ENCODE peak calls at places on chromosomes 13 and 19, in four cellular contexts. A, Y, T and J are unnamed samples.

GRCh38 chr19:58518261-58519086 is 1.1 kb downstream of the ZBTB45 start:
- DNase-seq in A (peak; percentile 5), Y (no peak), T (no peak), J (no peak)

GRCh38 chr13:104327217-104327616 is 1261.0 kb upstream of the SLC10A2 start:
- DNase-seq in A (peak; percentile 54), Y (no peak), T (no peak), J (no peak)

GRCh38 chr19:45578861-45579260 is 5.7 kb downstream of the OPA3 start:
- DNase-seq in A (no peak), Y (no peak), T (no peak), J (no peak)

GRCh38 chr13:25168800-25169199 is 3.3 kb downstream of the AMER2 start:
- DNase-seq in A (no peak), Y (no peak), T (no peak), J (no peak)

GRCh38 chr13:37656247-37656940 is 57.8 kb upstream of the POSTN start:
- DNase-seq in A (peak; percentile 98), Y (no peak), T (no peak), J (no peak)

GRCh38 chr19:42468273-42468796 is 25.6 kb upstream of the CXCL17 start:
- DNase-seq in A (peak; percentile 70), Y (no peak), T (no peak), J (no peak)

GRCh38 chr19:31364956-31365355 is 15.7 kb upstream of the TSHZ3 start:
- DNase-seq in A (no peak), Y (no peak), T (no peak), J (no peak)

GRCh38 chr13:99610702-99611289 is 109.5 kb downstream of the TM9SF2 start:
- DNase-seq in A (no peak), Y (no peak), T (no peak), J (no peak)

GRCh38 chr13:112741835-112742570 is 52.2 kb downstream of the ATP11A start:
- DNase-seq in A (no peak), Y (no peak), T (no peak), J (no peak)

GRCh38 chr13:106449096-106449495 is 86.4 kb downstream of the EFNB2 start:
- DNase-seq in A (no peak), Y (no peak), T (no peak), J (peak; percentile 5)

GRCh38 chr13:40101708-40102359 is 446.4 kb downstream of the COG6 start:
- DNase-seq in A (peak; percentile 71), Y (no peak), T (no peak), J (no peak)

GRCh38 chr13:73832203-73832602 is 302.0 kb downstream of the KLF12 start:
- DNase-seq in A (peak; percentile 5), Y (no peak), T (no peak), J (no peak)

GRCh38 chr13:41034862-41035261 is 15.7 kb upstream of the ELF1 start:
- DNase-seq in A (peak; percentile 73), Y (no peak), T (no peak), J (no peak)

GRCh38 chr13:99310382-99311031 is 3.3 kb upstream of the GPR183 start:
- DNase-seq in A (no peak), Y (no peak), T (no peak), J (no peak)

GRCh38 chr19:19446655-19447437 is 41.4 kb downstream of the GATAD2A start:
- DNase-seq in A (no peak), Y (no peak), T (no peak), J (no peak)

GRCh38 chr19:48501446-48501960 is 10.1 kb downstream of the LMTK3 start:
- DNase-seq in A (peak; percentile 87), Y (peak; percentile 87), T (peak; percentile 90), J (no peak)

GRCh38 chr19:55681131-55682087 is 6.4 kb downstream of the EPN1 start:
- DNase-seq in A (no peak), Y (no peak), T (no peak), J (no peak)

GRCh38 chr19:34452671-34453253 is 24.6 kb downstream of the UBA2 start:
- DNase-seq in A (no peak), Y (no peak), T (no peak), J (no peak)

GRCh38 chr19:49761625-49762311 is 1.3 kb downstream of the TSKS start:
- DNase-seq in A (no peak), Y (no peak), T (no peak), J (no peak)

GRCh38 chr13:35378939-35379338 is 97.5 kb downstream of the MAB21L1 start:
- DNase-seq in A (peak; percentile 17), Y (no peak), T (no peak), J (no peak)

GRCh38 chr19:19517235-19517619 is 1.2 kb downstream of the NDUFA13 start:
- DNase-seq in A (no peak), Y (no peak), T (no peak), J (no peak)

DNA sequence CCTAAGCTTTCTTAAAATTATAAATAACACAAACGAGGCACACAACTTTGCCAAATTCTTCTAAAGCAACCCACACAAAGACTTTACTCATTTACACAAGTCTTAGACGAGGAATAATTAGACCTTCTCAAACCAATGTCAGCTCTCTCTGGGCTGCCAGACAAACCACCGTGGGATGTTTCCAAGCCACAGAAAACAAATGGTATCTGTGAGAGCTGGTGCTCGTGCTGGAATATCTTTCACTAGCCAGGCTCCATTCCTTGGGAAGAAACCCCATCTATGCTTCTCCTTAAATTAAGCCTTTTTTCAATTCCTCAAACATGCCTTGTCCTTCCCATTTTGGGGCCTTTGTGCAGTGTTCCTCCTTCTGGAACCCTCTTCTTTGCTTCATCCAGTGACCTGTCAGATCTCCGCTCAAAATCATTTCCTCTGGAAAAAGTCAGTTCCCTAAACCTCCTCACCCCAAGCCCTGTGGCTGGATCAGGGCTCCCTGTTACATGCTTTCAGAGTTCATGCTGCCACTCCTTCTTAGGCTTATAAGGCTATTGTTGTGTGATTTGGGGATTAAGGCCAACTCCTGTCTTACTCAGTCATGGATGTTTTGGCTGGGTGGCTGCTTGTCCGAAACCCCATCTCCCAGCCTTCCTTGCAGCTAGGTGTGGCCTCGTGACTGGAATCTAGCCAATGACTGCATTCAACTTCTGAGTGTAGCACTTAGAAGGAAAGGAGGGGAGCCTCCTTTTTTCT is 64.2 kb upstream of the GTF2F2 start:
- DNase-seq in A (peak; percentile 83), Y (no peak), T (no peak), J (no peak)
- H3K4me3 ChIP-seq in A (no peak overlapping the region), Y (no peak overlapping the region), T (no peak overlapping the region), J (peak overlapping the region; percentile 10)

GRCh38 chr13:49652691-49653305 is 24.5 kb downstream of the ARL11 start:
- DNase-seq in A (no peak), Y (no peak), T (peak; percentile 52), J (no peak)

GRCh38 chr13:49651775-49652690 is 23.7 kb downstream of the ARL11 start:
- DNase-seq in A (no peak), Y (no peak), T (no peak), J (no peak)

GRCh38 chr13:49649244-49649962 is 21.1 kb downstream of the ARL11 start:
- DNase-seq in A (peak; percentile 57), Y (no peak), T (no peak), J (no peak)

GRCh38 chr13:49646688-49647087 is 18.4 kb downstream of the ARL11 start:
- DNase-seq in A (no peak), Y (no peak), T (no peak), J (no peak)

DNA sequence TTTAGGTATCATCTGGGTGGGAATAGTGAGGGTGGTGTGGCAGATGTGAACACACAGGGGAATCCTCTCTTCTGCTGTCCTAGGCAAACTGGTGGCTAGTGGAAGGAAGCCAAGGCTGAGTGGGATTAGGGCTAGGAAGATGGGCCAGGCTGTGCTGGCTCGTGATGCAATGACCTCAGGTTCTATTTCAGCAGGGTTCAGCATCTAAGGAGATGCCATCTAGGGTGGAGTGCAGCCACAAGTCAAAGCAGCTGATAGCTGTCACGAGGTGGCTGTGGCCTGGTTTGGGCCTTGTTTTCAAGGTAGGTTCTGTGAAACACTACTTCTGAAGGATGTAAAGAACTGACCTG is 21.6 kb downstream of the ARL11 start:
- DNase-seq in A (no peak), Y (no peak), T (no peak), J (no peak)
- H3K4me3 ChIP-seq in A (no peak overlapping the region), Y (no peak overlapping the region), T (no peak overlapping the region), J (no peak overlapping the region)

GRCh38 chr19:41273076-41273475 is 8.9 kb downstream of the HNRNPUL1 start:
- DNase-seq in A (no peak), Y (no peak), T (no peak), J (no peak)

GRCh38 chr19:41269571-41269970 is 5.4 kb downstream of the HNRNPUL1 start:
- DNase-seq in A (no peak), Y (no peak), T (no peak), J (no peak)

GRCh38 chr19:41265376-41266153 is 1.4 kb downstream of the HNRNPUL1 start:
- DNase-seq in A (peak; percentile 8), Y (no peak), T (no peak), J (no peak)

GRCh38 chr19:41264581-41265375 is 606 bp downstream of the HNRNPUL1 start:
- DNase-seq in A (peak; percentile 34), Y (no peak), T (no peak), J (no peak)

DNA sequence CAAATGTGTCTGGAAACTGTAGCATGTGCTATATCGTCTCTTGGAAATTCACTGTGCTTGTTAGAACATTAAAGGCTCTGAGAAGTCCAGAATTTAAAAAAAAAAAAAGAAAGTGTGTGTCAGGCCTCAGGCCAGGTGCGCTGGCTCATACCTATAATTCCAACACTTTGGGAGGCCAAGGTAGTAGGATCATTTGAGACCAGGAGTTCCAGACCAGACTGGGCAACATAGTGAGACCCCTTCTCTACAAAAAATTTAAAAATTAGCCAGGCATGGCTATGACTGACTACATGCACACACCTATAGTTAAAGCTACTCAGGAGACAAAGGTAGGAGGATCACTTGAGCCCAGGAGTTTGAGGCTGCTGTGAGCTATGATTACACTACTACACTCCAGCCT is 4.9 kb downstream of the HNRNPUL1 start:
- DNase-seq in A (no peak), Y (no peak), T (no peak), J (no peak)
- H3K4me3 ChIP-seq in A (no peak overlapping the region), Y (no peak overlapping the region), T (no peak overlapping the region), J (no peak overlapping the region)

DNA sequence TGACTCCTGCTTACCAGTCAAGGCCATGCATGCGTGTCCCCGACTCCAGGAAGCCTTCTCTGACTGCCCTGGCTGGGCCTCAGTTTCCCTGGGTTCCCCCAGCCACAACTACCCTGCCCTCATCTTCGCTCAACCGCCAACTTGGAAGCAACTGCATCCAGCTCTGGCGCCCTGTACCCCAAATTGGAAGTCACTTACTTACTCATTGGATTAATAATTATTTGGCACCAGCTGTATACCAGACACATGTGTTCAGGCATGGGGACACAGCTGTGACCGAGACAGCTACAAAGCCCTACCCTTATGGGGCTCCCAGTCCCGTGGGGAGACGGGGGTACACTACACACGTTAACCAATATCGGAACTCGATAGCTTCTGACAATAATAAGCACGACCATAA is 10.9 kb upstream of the SEMA6B start:
- DNase-seq in A (no peak), Y (no peak), T (no peak), J (no peak)
- H3K4me3 ChIP-seq in A (no peak overlapping the region), Y (no peak overlapping the region), T (no peak overlapping the region), J (no peak overlapping the region)

DNA sequence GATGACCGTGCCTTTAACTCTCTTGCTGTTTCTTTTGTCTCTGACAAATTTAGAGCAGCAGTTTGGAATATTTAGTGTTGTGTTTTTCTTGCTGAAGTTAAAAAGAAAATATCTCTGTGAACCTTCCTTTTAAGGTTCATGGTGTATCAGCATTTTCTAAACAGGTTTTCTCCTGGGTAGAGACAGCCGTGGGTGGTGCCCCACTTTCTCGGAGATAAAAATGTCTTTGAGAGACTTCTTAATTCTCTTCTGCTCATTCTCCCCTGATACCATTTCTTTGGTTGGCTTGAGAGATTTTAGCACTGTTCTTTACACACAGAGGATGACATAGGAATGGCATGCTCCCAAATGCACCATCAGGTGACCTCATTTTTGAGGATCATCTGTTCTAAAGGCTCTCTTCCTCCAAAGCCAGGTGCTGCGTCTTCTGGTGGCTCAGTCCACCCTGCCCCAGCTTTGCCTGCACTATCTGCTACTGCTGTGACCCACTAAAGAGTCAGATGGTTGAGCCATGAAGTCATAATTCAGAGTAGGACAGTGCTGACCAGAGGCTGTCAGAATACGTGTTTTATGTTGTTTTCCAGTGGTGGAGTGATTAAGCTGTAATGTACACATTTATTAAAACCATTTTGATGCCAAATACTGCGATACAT is 90.3 kb upstream of the SLC10A2 start:
- DNase-seq in A (no peak), Y (no peak), T (no peak), J (no peak)
- H3K4me3 ChIP-seq in A (no peak overlapping the region), Y (no peak overlapping the region), T (no peak overlapping the region), J (no peak overlapping the region)